ENCODE peak calls at places on chromosomes 4 and X, in nine cellular contexts. W is cardiac muscle cell; K is stomach; X is stimulated activated CD4-positive, alpha-beta T cell treated with anti-CD3 and anti-CD28 coated beads, Interleukin-12 subunit alpha, Interleukin-12 subunit beta, amount 100 ng/mL, for 4 hours; N is NCI-H146; E is KBM-7; Q is B cell; Z is kidney tubule cell; G is GM13976. C is an unnamed sample.
A peak's percentile ranks its signal among the peaks of the same experiment; 100 is the strongest.

GRCh38 chr4:102625232-102625930 is 124.2 kb downstream of the NFKB1 start:
- DNase-seq in W (peak; percentile 77), K (peak; percentile 54), X (peak; percentile 45), N (no peak), E (peak; percentile 53), Q (no peak), Z (peak; percentile 76), G (peak; percentile 77), C (peak; percentile 48)

GRCh38 chrX:39431893-39432292 is 630.6 kb downstream of the MID1IP1 start:
- DNase-seq in W (no peak), K (no peak), X (no peak), N (no peak), E (no peak), Q (no peak), Z (no peak), G (no peak), C (no peak)

GRCh38 chr4:90852232-90852631 is 725.0 kb downstream of the CCSER1 start:
- DNase-seq in W (no peak), K (no peak), X (no peak), N (no peak), E (no peak), Q (no peak), Z (peak; percentile 16), G (no peak), C (no peak)

GRCh38 chrX:37380920-37381319 is 31.8 kb downstream of the PRRG1 start:
- DNase-seq in W (peak; percentile 69), K (no peak), X (no peak), N (no peak), E (no peak), Q (no peak), Z (peak; percentile 81), G (no peak), C (no peak)

GRCh38 chr4:135316266-135316779 is 1114.7 kb upstream of the PABPC4L start:
- DNase-seq in W (no peak), K (no peak), X (no peak), N (no peak), E (no peak), Q (no peak), Z (no peak), G (no peak), C (no peak)

GRCh38 chrX:44042124-44042523 is 68.9 kb upstream of the NDP start:
- DNase-seq in W (no peak), K (no peak), X (no peak), N (no peak), E (no peak), Q (no peak), Z (peak; percentile 58), G (no peak), C (no peak)

GRCh38 chrX:1903380-1903935 is 288.6 kb downstream of the ASMT start:
- DNase-seq in W (no peak), K (no peak), X (no peak), N (no peak), E (no peak), Q (no peak), Z (peak; percentile 47), G (no peak), C (no peak)

GRCh38 chr4:37605843-37606565 is 80.2 kb downstream of the RELL1 start:
- DNase-seq in W (no peak), K (no peak), X (no peak), N (no peak), E (no peak), Q (no peak), Z (no peak), G (no peak), C (no peak)

GRCh38 chr4:74874785-74875367 is 58.0 kb upstream of the PARM1 start:
- DNase-seq in W (peak; percentile 91), K (peak; percentile 27), X (no peak), N (peak; percentile 70), E (peak; percentile 55), Q (peak; percentile 56), Z (peak; percentile 82), G (peak; percentile 32), C (no peak)

GRCh38 chr4:154277164-154277563 is 214.4 kb downstream of the DCHS2 start:
- DNase-seq in W (no peak), K (no peak), X (no peak), N (no peak), E (no peak), Q (no peak), Z (no peak), G (no peak), C (no peak)

GRCh38 chrX:46681849-46682248 is 77.1 kb downstream of the SLC9A7 start:
- DNase-seq in W (no peak), K (no peak), X (no peak), N (no peak), E (no peak), Q (no peak), Z (no peak), G (no peak), C (no peak)

GRCh38 chr4:76781698-76782595 is 116.0 kb downstream of the SOWAHB start:
- DNase-seq in W (peak; percentile 79), K (no peak), X (no peak), N (peak; percentile 35), E (peak; percentile 41), Q (no peak), Z (peak; percentile 79), G (peak; percentile 49), C (no peak)

GRCh38 chrX:39150210-39150609 is 349.0 kb downstream of the MID1IP1 start:
- DNase-seq in W (no peak), K (no peak), X (no peak), N (no peak), E (no peak), Q (no peak), Z (no peak), G (no peak), C (no peak)

GRCh38 chrX:6257025-6257424 is 28.4 kb upstream of the NLGN4X start:
- DNase-seq in W (no peak), K (no peak), X (no peak), N (no peak), E (no peak), Q (no peak), Z (no peak), G (no peak), C (no peak)

GRCh38 chr4:23967281-23967680 is 77.4 kb upstream of the PPARGC1A start:
- DNase-seq in W (no peak), K (no peak), X (no peak), N (no peak), E (no peak), Q (no peak), Z (no peak), G (no peak), C (no peak)

GRCh38 chr4:74410272-74410671 is 34.7 kb upstream of the AREG start:
- DNase-seq in W (no peak), K (no peak), X (no peak), N (no peak), E (no peak), Q (no peak), Z (peak; percentile 37), G (no peak), C (no peak)

GRCh38 chr4:159250751-159251325 is 148.0 kb downstream of the RAPGEF2 start:
- DNase-seq in W (no peak), K (no peak), X (no peak), N (no peak), E (no peak), Q (no peak), Z (no peak), G (no peak), C (no peak)

GRCh38 chr4:7218686-7219085 is 26.3 kb downstream of the SORCS2 start:
- DNase-seq in W (no peak), K (no peak), X (no peak), N (no peak), E (no peak), Q (no peak), Z (peak; percentile 35), G (no peak), C (no peak)

GRCh38 chr4:186104114-186104894 is at the start of gene FAM149A:
- DNase-seq in W (peak; percentile 14), K (peak; percentile 89), X (peak; percentile 53), N (peak; percentile 79), E (peak; percentile 62), Q (no peak), Z (peak; percentile 78), G (peak; percentile 65), C (peak; percentile 19)

GRCh38 chr4:47222276-47222675 is 190.9 kb downstream of the GABRB1 start:
- DNase-seq in W (peak; percentile 64), K (no peak), X (no peak), N (no peak), E (no peak), Q (no peak), Z (no peak), G (no peak), C (no peak)

GRCh38 chrX:40152173-40152705 is 54.5 kb upstream of the BCOR start:
- DNase-seq in W (no peak), K (peak; percentile 55), X (no peak), N (peak; percentile 60), E (no peak), Q (no peak), Z (peak; percentile 22), G (no peak), C (no peak)

GRCh38 chr4:30413915-30414314 is 306.3 kb upstream of the PCDH7 start:
- DNase-seq in W (no peak), K (no peak), X (no peak), N (no peak), E (no peak), Q (no peak), Z (no peak), G (no peak), C (no peak)

C was measured in stimulated activated naive CD4-positive, alpha-beta T cell treated with Interleukin-2 at 50 U/mL for 16 hours.